ENCODE peak calls at places on chromosomes 7 and 10, in four cellular contexts. E, C, I and D are unnamed samples.

GRCh38 chr10:100776671-100777070 is 31.3 kb downstream of the PAX2 start:
- DNase-seq in I (no peak), E (no peak), C (no peak), D (no peak)

GRCh38 chr10:75399461-75400162 is 2.0 kb downstream of the ZNF503 start:
- DNase-seq in E (peak; percentile 97), C (peak; percentile 67), I (peak; percentile 80), D (peak; percentile 84)

GRCh38 chr7:3043544-3044395 is at the start of gene CARD11:
- DNase-seq in E (peak; percentile 75), I (no peak), C (no peak), D (no peak)

GRCh38 chr10:6669269-6669859 is 89.3 kb upstream of the PRKCQ start:
- DNase-seq in I (peak; percentile 64), E (no peak), C (peak; percentile 72), D (no peak)

GRCh38 chr10:79431422-79431821 is 14.0 kb downstream of the ZCCHC24 start:
- DNase-seq in C (no peak), E (no peak), I (peak; percentile 58), D (peak; percentile 4)

GRCh38 chr10:101829561-101830315 is 11.5 kb upstream of the OGA start:
- DNase-seq in I (no peak), C (no peak), E (peak; percentile 88), D (peak; percentile 82)

GRCh38 chr7:69433086-69433485 is 165.2 kb upstream of the AUTS2 start:
- DNase-seq in E (no peak), C (no peak), I (peak; percentile 34), D (no peak)

GRCh38 chr10:16987129-16987670 is 142.4 kb downstream of the CUBN start:
- DNase-seq in C (no peak), E (no peak), I (peak; percentile 88), D (no peak)

GRCh38 chr10:97685395-97685958 is 1.6 kb downstream of the AVPI1 start:
- DNase-seq in I (no peak), C (no peak), E (no peak), D (no peak)

GRCh38 chr7:74226633-74227032 is 16.8 kb downstream of the LAT2 start:
- DNase-seq in E (no peak), C (no peak), I (no peak), D (no peak)

GRCh38 chr10:21526952-21527633 is 1.6 kb upstream of the SKIDA1 start:
- DNase-seq in E (peak; percentile 94), I (peak; percentile 67), C (peak; percentile 77), D (peak; percentile 78)

GRCh38 chr10:1431229-1431628 is 306.1 kb downstream of the ADARB2 start:
- DNase-seq in I (no peak), C (no peak), E (no peak), D (no peak)

GRCh38 chr10:71184402-71184801 is 28.0 kb upstream of the UNC5B start:
- DNase-seq in C (no peak), E (peak; percentile 65), I (no peak), D (no peak)

GRCh38 chr10:125120046-125120710 is 40.2 kb downstream of the CTBP2 start:
- DNase-seq in E (no peak), I (peak; percentile 68), C (no peak), D (no peak)

GRCh38 chr10:110420401-110421193 is 77.1 kb upstream of the DUSP5 start:
- DNase-seq in I (peak; percentile 41), C (peak; percentile 53), E (no peak), D (no peak)